ENCODE peak calls at places on chromosomes 12 and 14, in six cellular contexts. One of them, this sample, is unnamed.

GRCh38 chr14:102749833-102750775 is 27.1 kb upstream of the TRAF3 start:
- DNase-seq in left ventricle myocardium inferior: no peak
- DNase-seq in Peyer's patch: no peak
- DNase-seq in adrenal gland: no peak
- DNase-seq in astrocyte: no peak
- DNase-seq in gastrocnemius medialis: no peak
- DNase-seq in this sample: no peak

GRCh38 chr12:117280019-117280680 is 81.3 kb downstream of the NOS1 start:
- DNase-seq in gastrocnemius medialis: no peak
- DNase-seq in adrenal gland: no peak
- DNase-seq in Peyer's patch: no peak
- DNase-seq in left ventricle myocardium inferior: no peak
- DNase-seq in astrocyte: no peak
- DNase-seq in this sample: no peak

GRCh38 chr14:78254911-78255431 is 84.8 kb downstream of the NRXN3 start:
- DNase-seq in gastrocnemius medialis: no peak
- DNase-seq in adrenal gland: no peak
- DNase-seq in astrocyte: peak; percentile 98
- DNase-seq in left ventricle myocardium inferior: no peak
- DNase-seq in Peyer's patch: no peak
- DNase-seq in this sample: no peak

GRCh38 chr12:131612092-131612755 is 98.7 kb upstream of the SFSWAP start:
- DNase-seq in adrenal gland: no peak
- DNase-seq in Peyer's patch: no peak
- DNase-seq in left ventricle myocardium inferior: no peak
- DNase-seq in gastrocnemius medialis: no peak
- DNase-seq in astrocyte: no peak
- DNase-seq in this sample: no peak

GRCh38 chr12:111767362-111768158 is 827 bp downstream of the ALDH2 start:
- DNase-seq in adrenal gland: no peak
- DNase-seq in gastrocnemius medialis: no peak
- DNase-seq in left ventricle myocardium inferior: no peak
- DNase-seq in astrocyte: peak; percentile 14
- DNase-seq in Peyer's patch: peak; percentile 74
- DNase-seq in this sample: no peak

GRCh38 chr12:128606040-128606439 is 217.7 kb downstream of the SLC15A4 start:
- DNase-seq in adrenal gland: no peak
- DNase-seq in left ventricle myocardium inferior: no peak
- DNase-seq in Peyer's patch: no peak
- DNase-seq in astrocyte: no peak
- DNase-seq in gastrocnemius medialis: no peak
- DNase-seq in this sample: no peak

GRCh38 chr12:94990222-94990621 is 13.3 kb downstream of the NDUFA12 start:
- DNase-seq in astrocyte: no peak
- DNase-seq in gastrocnemius medialis: no peak
- DNase-seq in adrenal gland: no peak
- DNase-seq in left ventricle myocardium inferior: no peak
- DNase-seq in Peyer's patch: no peak
- DNase-seq in this sample: no peak

GRCh38 chr14:97021571-97022171 is 224.5 kb downstream of the VRK1 start:
- DNase-seq in left ventricle myocardium inferior: no peak
- DNase-seq in astrocyte: no peak
- DNase-seq in gastrocnemius medialis: no peak
- DNase-seq in Peyer's patch: no peak
- DNase-seq in adrenal gland: no peak
- DNase-seq in this sample: no peak

GRCh38 chr14:103749860-103750259 is 34.2 kb downstream of the ZFYVE21 start:
- DNase-seq in Peyer's patch: no peak
- DNase-seq in adrenal gland: no peak
- DNase-seq in astrocyte: no peak
- DNase-seq in gastrocnemius medialis: no peak
- DNase-seq in left ventricle myocardium inferior: no peak
- DNase-seq in this sample: no peak

GRCh38 chr14:100590726-100591452 is 3.7 kb upstream of the BEGAIN start:
- DNase-seq in left ventricle myocardium inferior: peak; percentile 4
- DNase-seq in gastrocnemius medialis: no peak
- DNase-seq in astrocyte: no peak
- DNase-seq in adrenal gland: no peak
- DNase-seq in Peyer's patch: peak; percentile 28
- DNase-seq in this sample: no peak

GRCh38 chr12:115492553-115492952 is 784.9 kb downstream of the MED13L start:
- DNase-seq in astrocyte: no peak
- DNase-seq in adrenal gland: no peak
- DNase-seq in Peyer's patch: no peak
- DNase-seq in gastrocnemius medialis: no peak
- DNase-seq in left ventricle myocardium inferior: no peak
- DNase-seq in this sample: no peak

GRCh38 chr14:54529811-54530210 is 20.1 kb downstream of the CGRRF1 start:
- DNase-seq in Peyer's patch: no peak
- DNase-seq in astrocyte: peak; percentile 42
- DNase-seq in gastrocnemius medialis: no peak
- DNase-seq in left ventricle myocardium inferior: no peak
- DNase-seq in adrenal gland: peak; percentile 58
- DNase-seq in this sample: no peak

GRCh38 chr14:106277503-106277902 is 751.1 kb downstream of the TMEM121 start:
- DNase-seq in Peyer's patch: no peak
- DNase-seq in adrenal gland: no peak
- DNase-seq in astrocyte: no peak
- DNase-seq in left ventricle myocardium inferior: no peak
- DNase-seq in gastrocnemius medialis: no peak
- DNase-seq in this sample: no peak

GRCh38 chr12:24681570-24681969 is 267.3 kb downstream of the BCAT1 start:
- DNase-seq in gastrocnemius medialis: no peak
- DNase-seq in astrocyte: no peak
- DNase-seq in adrenal gland: no peak
- DNase-seq in Peyer's patch: no peak
- DNase-seq in left ventricle myocardium inferior: no peak
- DNase-seq in this sample: no peak

GRCh38 chr12:26097046-26097878 is 27.6 kb downstream of the BHLHE41 start:
- DNase-seq in Peyer's patch: peak; percentile 68
- DNase-seq in left ventricle myocardium inferior: peak; percentile 55
- DNase-seq in astrocyte: peak; percentile 56
- DNase-seq in gastrocnemius medialis: peak; percentile 49
- DNase-seq in adrenal gland: peak; percentile 79
- DNase-seq in this sample: peak; percentile 48

GRCh38 chr12:107684990-107685359 is 624 bp upstream of the PWP1 start:
- DNase-seq in gastrocnemius medialis: no peak
- DNase-seq in left ventricle myocardium inferior: no peak
- DNase-seq in Peyer's patch: no peak
- DNase-seq in astrocyte: no peak
- DNase-seq in adrenal gland: peak; percentile 20
- DNase-seq in this sample: no peak

GRCh38 chr12:117679776-117680175 is 289.0 kb downstream of the KSR2 start:
- DNase-seq in astrocyte: peak; percentile 38
- DNase-seq in adrenal gland: no peak
- DNase-seq in Peyer's patch: no peak
- DNase-seq in left ventricle myocardium inferior: no peak
- DNase-seq in gastrocnemius medialis: no peak
- DNase-seq in this sample: no peak

GRCh38 chr12:49198431-49199155 is 9.7 kb upstream of the TUBA1A start:
- DNase-seq in astrocyte: peak; percentile 95
- DNase-seq in gastrocnemius medialis: no peak
- DNase-seq in adrenal gland: peak; percentile 65
- DNase-seq in Peyer's patch: no peak
- DNase-seq in left ventricle myocardium inferior: peak; percentile 45
- DNase-seq in this sample: no peak

GRCh38 chr12:111444706-111445310 is 39.1 kb downstream of the SH2B3 start:
- DNase-seq in gastrocnemius medialis: peak; percentile 45
- DNase-seq in Peyer's patch: no peak
- DNase-seq in left ventricle myocardium inferior: peak; percentile 69
- DNase-seq in astrocyte: no peak
- DNase-seq in adrenal gland: peak; percentile 78
- DNase-seq in this sample: peak; percentile 50

DNA sequence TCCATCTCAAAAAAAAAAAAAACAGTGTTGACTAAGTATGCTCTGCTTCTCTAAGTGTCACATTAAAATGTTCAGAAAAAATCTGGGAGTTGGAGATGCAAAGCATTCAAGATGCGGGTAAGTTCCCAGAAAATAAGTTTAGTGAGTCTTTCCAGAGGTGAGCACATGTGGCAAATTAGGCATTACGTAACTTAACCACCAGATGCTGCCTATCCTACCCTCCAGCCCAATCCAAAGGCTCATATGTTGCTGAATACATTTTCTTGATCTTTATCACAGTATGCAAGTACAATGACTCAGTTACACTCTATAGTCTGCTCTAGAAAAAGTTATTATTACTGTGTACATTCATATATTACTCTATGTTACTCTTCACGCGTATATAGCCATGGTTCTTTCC is 3.6 kb downstream of the SLC2A14 start:
- DNase-seq in astrocyte: peak; percentile 37
- DNase-seq in adrenal gland: no peak
- DNase-seq in left ventricle myocardium inferior: no peak
- DNase-seq in gastrocnemius medialis: no peak
- DNase-seq in Peyer's patch: no peak
- DNase-seq in this sample: no peak
- TF ChIP-seq CTCF in astrocyte: no peak
- TF ChIP-seq CTCF in adrenal gland: no peak
- TF ChIP-seq CTCF in left ventricle myocardium inferior: no peak
- TF ChIP-seq CTCF in gastrocnemius medialis: no peak
- TF ChIP-seq CTCF in Peyer's patch: no peak
- TF ChIP-seq CTCF in this sample: no peak

GRCh38 chr12:6751767-6752166 is 1.2 kb downstream of the MLF2 start:
- DNase-seq in gastrocnemius medialis: no peak
- DNase-seq in adrenal gland: no peak
- DNase-seq in left ventricle myocardium inferior: no peak
- DNase-seq in Peyer's patch: no peak
- DNase-seq in astrocyte: no peak
- DNase-seq in this sample: no peak

GRCh38 chr12:6745751-6746525 is 7.0 kb downstream of the MLF2 start:
- DNase-seq in left ventricle myocardium inferior: no peak
- DNase-seq in astrocyte: no peak
- DNase-seq in adrenal gland: no peak
- DNase-seq in Peyer's patch: no peak
- DNase-seq in gastrocnemius medialis: no peak
- DNase-seq in this sample: no peak

GRCh38 chr12:6750506-6750905 is 2.4 kb downstream of the MLF2 start:
- DNase-seq in left ventricle myocardium inferior: no peak
- DNase-seq in astrocyte: no peak
- DNase-seq in Peyer's patch: no peak
- DNase-seq in adrenal gland: no peak
- DNase-seq in gastrocnemius medialis: no peak
- DNase-seq in this sample: no peak

GRCh38 chr12:6752181-6752930 is 585 bp downstream of the MLF2 start:
- DNase-seq in left ventricle myocardium inferior: peak; percentile 55
- DNase-seq in adrenal gland: peak; percentile 38
- DNase-seq in gastrocnemius medialis: no peak
- DNase-seq in astrocyte: peak; percentile 29
- DNase-seq in Peyer's patch: no peak
- DNase-seq in this sample: no peak

DNA sequence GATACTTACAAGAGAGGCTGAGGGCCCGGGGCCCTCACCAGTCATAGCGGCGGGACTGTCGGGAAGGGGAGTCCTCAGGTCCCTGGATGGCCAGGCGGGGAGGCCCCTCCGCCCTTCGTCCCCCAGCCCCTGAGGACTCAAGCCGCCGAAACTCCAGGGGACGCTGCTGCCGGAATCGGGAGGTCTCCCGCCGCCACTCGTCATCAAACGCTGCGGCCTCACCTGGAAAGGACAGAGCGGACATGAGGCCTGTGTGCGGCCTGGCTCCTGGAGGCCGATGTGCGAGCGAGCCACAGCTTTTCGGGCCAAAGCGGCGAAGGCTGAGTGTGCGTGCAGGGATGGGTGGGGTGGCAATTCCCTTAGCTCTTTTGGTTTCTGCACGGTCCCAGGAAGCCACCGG is 4.2 kb downstream of the MLF2 start:
- DNase-seq in gastrocnemius medialis: no peak
- DNase-seq in adrenal gland: no peak
- DNase-seq in astrocyte: no peak
- DNase-seq in left ventricle myocardium inferior: no peak
- DNase-seq in Peyer's patch: no peak
- DNase-seq in this sample: no peak
- H3K4me1 ChIP-seq in gastrocnemius medialis: peaks cover 10% of the 10 kb centered on the region
- H3K4me1 ChIP-seq in adrenal gland: peaks cover 14% of the 10 kb centered on the region
- H3K4me1 ChIP-seq in astrocyte: peaks cover 14% of the 10 kb centered on the region
- H3K4me1 ChIP-seq in left ventricle myocardium inferior: peaks cover 32% of the 10 kb centered on the region
- H3K4me1 ChIP-seq in Peyer's patch: no peaks in the 10 kb centered on the region
- H3K4me1 ChIP-seq in this sample: peaks cover 4% of the 10 kb centered on the region

GRCh38 chr14:23364604-23365352 is at the start of gene EFS:
- DNase-seq in astrocyte: peak; percentile 10
- DNase-seq in Peyer's patch: no peak
- DNase-seq in left ventricle myocardium inferior: peak; percentile 69
- DNase-seq in adrenal gland: no peak
- DNase-seq in gastrocnemius medialis: no peak
- DNase-seq in this sample: no peak

GRCh38 chr14:23370221-23370620 is 2.4 kb upstream of the IL25 start:
- DNase-seq in gastrocnemius medialis: no peak
- DNase-seq in astrocyte: no peak
- DNase-seq in Peyer's patch: no peak
- DNase-seq in adrenal gland: no peak
- DNase-seq in left ventricle myocardium inferior: no peak
- DNase-seq in this sample: no peak

GRCh38 chr14:23365353-23366162 is 586 bp upstream of the EFS start:
- DNase-seq in adrenal gland: no peak
- DNase-seq in gastrocnemius medialis: no peak
- DNase-seq in left ventricle myocardium inferior: no peak
- DNase-seq in astrocyte: peak; percentile 10
- DNase-seq in Peyer's patch: no peak
- DNase-seq in this sample: no peak

GRCh38 chr14:23364164-23364571 is 804 bp downstream of the EFS start:
- DNase-seq in gastrocnemius medialis: no peak
- DNase-seq in astrocyte: peak; percentile 4
- DNase-seq in left ventricle myocardium inferior: no peak
- DNase-seq in adrenal gland: no peak
- DNase-seq in Peyer's patch: no peak
- DNase-seq in this sample: peak; percentile 46

DNA sequence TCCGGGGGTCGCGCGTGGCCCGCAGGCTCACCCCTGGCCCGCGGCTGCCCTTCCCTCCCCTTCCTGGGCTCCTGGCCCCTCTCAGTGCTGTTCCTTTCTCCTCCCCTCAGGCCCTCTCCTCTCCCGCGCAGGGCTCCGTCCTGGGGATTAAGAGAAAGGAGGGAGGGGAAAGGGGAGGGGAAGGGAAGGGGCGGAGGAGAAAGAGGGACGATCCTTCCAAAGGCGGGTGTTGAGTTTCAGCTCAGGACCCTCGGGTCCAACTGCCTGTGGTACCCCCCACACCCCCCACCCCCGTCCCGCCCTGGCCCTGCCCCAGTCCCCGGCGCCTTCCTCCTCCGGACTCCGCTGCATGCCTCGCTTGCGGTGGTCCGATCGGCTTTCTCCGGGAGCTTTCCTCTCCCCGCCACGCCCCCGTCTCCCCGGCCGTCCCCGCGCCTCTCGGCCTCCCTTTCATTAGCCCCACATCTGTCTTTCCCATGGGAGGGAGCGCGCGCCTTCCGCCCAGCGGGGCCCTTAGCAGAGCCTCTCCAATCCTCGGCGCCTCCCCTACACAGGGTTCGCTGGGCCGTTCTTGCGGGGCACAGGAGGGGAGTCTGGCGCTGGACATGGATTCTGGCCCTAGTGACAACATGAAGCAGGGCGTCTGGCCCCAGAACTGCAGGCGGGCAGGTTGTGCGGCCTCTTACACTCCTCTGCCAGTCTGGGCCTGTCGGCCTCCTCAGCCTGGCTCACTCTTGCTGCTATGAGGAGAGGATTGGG is 1.4 kb upstream of the EFS start:
- DNase-seq in adrenal gland: peak; percentile 26
- DNase-seq in left ventricle myocardium inferior: peak; percentile 79
- DNase-seq in gastrocnemius medialis: no peak
- DNase-seq in Peyer's patch: no peak
- DNase-seq in astrocyte: peak; percentile 68
- DNase-seq in this sample: peak; percentile 62
- H3K27ac ChIP-seq in adrenal gland: no peak overlapping the region
- H3K27ac ChIP-seq in left ventricle myocardium inferior: peak overlapping the region; percentile 90
- H3K27ac ChIP-seq in gastrocnemius medialis: peak overlapping the region; percentile 69
- H3K27ac ChIP-seq in Peyer's patch: peak overlapping the region; percentile 86
- H3K27ac ChIP-seq in astrocyte: no peak overlapping the region
- H3K27ac ChIP-seq in this sample: peak overlapping the region; percentile 98

GRCh38 chr12:88579941-88580871 is at the start of gene KITLG:
- DNase-seq in gastrocnemius medialis: peak; percentile 48
- DNase-seq in astrocyte: peak; percentile 76
- DNase-seq in adrenal gland: peak; percentile 77
- DNase-seq in left ventricle myocardium inferior: peak; percentile 83
- DNase-seq in Peyer's patch: peak; percentile 91
- DNase-seq in this sample: peak; percentile 71
- TF ChIP-seq CTCF in gastrocnemius medialis: peak; percentile 36
- TF ChIP-seq CTCF in astrocyte: no peak
- TF ChIP-seq CTCF in adrenal gland: no peak
- TF ChIP-seq CTCF in left ventricle myocardium inferior: peak; percentile 52
- TF ChIP-seq CTCF in Peyer's patch: no peak
- TF ChIP-seq CTCF in this sample: peak; percentile 38

This sample was measured in tibial nerve.